ENCODE peak calls at places on chromosomes 6 and 20, in six cellular contexts. One of them, this sample, is unnamed.

GRCh38 chr6:113137411-113137810 is 719.7 kb upstream of the MARCKS start:
- DNase-seq in transverse colon: no peak
- DNase-seq in GM12878: no peak
- DNase-seq in stomach: no peak
- DNase-seq in spleen: peak
- DNase-seq in prostate gland: peak
- DNase-seq in this sample: no peak

GRCh38 chr20:57325632-57326356 is 3.8 kb upstream of the SPO11 start:
- DNase-seq in transverse colon: no peak
- DNase-seq in GM12878: no peak
- DNase-seq in stomach: no peak
- DNase-seq in spleen: no peak
- DNase-seq in prostate gland: no peak
- DNase-seq in this sample: no peak

GRCh38 chr6:16168858-16169257 is 40.0 kb downstream of the MYLIP start:
- DNase-seq in transverse colon: no peak
- DNase-seq in GM12878: peak
- DNase-seq in stomach: no peak
- DNase-seq in spleen: no peak
- DNase-seq in prostate gland: no peak
- DNase-seq in this sample: no peak

GRCh38 chr20:41278936-41279335 is 38.6 kb downstream of the ZHX3 start:
- DNase-seq in transverse colon: no peak
- DNase-seq in GM12878: no peak
- DNase-seq in stomach: no peak
- DNase-seq in spleen: no peak
- DNase-seq in prostate gland: no peak
- DNase-seq in this sample: no peak

GRCh38 chr6:108157972-108158441 is 7.8 kb upstream of the NR2E1 start:
- DNase-seq in transverse colon: no peak
- DNase-seq in GM12878: no peak
- DNase-seq in stomach: no peak
- DNase-seq in spleen: no peak
- DNase-seq in prostate gland: no peak
- DNase-seq in this sample: no peak

GRCh38 chr6:27568226-27568889 is 95.5 kb upstream of the ZNF184 start:
- DNase-seq in transverse colon: no peak
- DNase-seq in GM12878: no peak
- DNase-seq in stomach: no peak
- DNase-seq in spleen: no peak
- DNase-seq in prostate gland: no peak
- DNase-seq in this sample: no peak

GRCh38 chr6:11050735-11051134 is 6.6 kb upstream of the ELOVL2 start:
- DNase-seq in transverse colon: no peak
- DNase-seq in GM12878: no peak
- DNase-seq in stomach: no peak
- DNase-seq in spleen: no peak
- DNase-seq in prostate gland: no peak
- DNase-seq in this sample: no peak

GRCh38 chr20:26209171-26209941 is 512.7 kb upstream of the ZNF337 start:
- DNase-seq in transverse colon: no peak
- DNase-seq in GM12878: no peak
- DNase-seq in stomach: no peak
- DNase-seq in spleen: peak
- DNase-seq in prostate gland: no peak
- DNase-seq in this sample: no peak

GRCh38 chr6:97078791-97079190 is 154.3 kb downstream of the KLHL32 start:
- DNase-seq in transverse colon: no peak
- DNase-seq in GM12878: no peak
- DNase-seq in stomach: no peak
- DNase-seq in spleen: no peak
- DNase-seq in prostate gland: no peak
- DNase-seq in this sample: no peak

GRCh38 chr6:28496099-28496779 is 19.4 kb downstream of the GPX6 start:
- DNase-seq in transverse colon: no peak
- DNase-seq in GM12878: no peak
- DNase-seq in stomach: no peak
- DNase-seq in spleen: no peak
- DNase-seq in prostate gland: no peak
- DNase-seq in this sample: no peak

GRCh38 chr20:31236953-31237352 is 20.5 kb upstream of the DEFB115 start:
- DNase-seq in transverse colon: no peak
- DNase-seq in GM12878: no peak
- DNase-seq in stomach: no peak
- DNase-seq in spleen: no peak
- DNase-seq in prostate gland: no peak
- DNase-seq in this sample: no peak

GRCh38 chr20:63889241-63890200 is 5.4 kb upstream of the DNAJC5 start:
- DNase-seq in transverse colon: no peak
- DNase-seq in GM12878: no peak
- DNase-seq in stomach: peak
- DNase-seq in spleen: no peak
- DNase-seq in prostate gland: peak
- DNase-seq in this sample: no peak

GRCh38 chr6:74598473-74599393 is 607.1 kb downstream of the COL12A1 start:
- DNase-seq in transverse colon: no peak
- DNase-seq in GM12878: peak
- DNase-seq in stomach: no peak
- DNase-seq in spleen: no peak
- DNase-seq in prostate gland: no peak
- DNase-seq in this sample: peak

GRCh38 chr6:109039795-109040194 is 54.9 kb downstream of the SESN1 start:
- DNase-seq in transverse colon: no peak
- DNase-seq in GM12878: no peak
- DNase-seq in stomach: no peak
- DNase-seq in spleen: no peak
- DNase-seq in prostate gland: no peak
- DNase-seq in this sample: no peak

GRCh38 chr6:119076173-119076965 is 2.1 kb downstream of the FAM184A start:
- DNase-seq in transverse colon: no peak
- DNase-seq in GM12878: no peak
- DNase-seq in stomach: no peak
- DNase-seq in spleen: no peak
- DNase-seq in prostate gland: no peak
- DNase-seq in this sample: no peak

GRCh38 chr6:179340-179950 is 112.8 kb upstream of the DUSP22 start:
- DNase-seq in transverse colon: no peak
- DNase-seq in GM12878: no peak
- DNase-seq in stomach: no peak
- DNase-seq in spleen: no peak
- DNase-seq in prostate gland: no peak
- DNase-seq in this sample: no peak

GRCh38 chr6:139858444-139858843 is 484.0 kb upstream of the CITED2 start:
- DNase-seq in transverse colon: peak
- DNase-seq in GM12878: no peak
- DNase-seq in stomach: peak
- DNase-seq in spleen: no peak
- DNase-seq in prostate gland: peak
- DNase-seq in this sample: no peak

GRCh38 chr6:25370175-25371036 is 91.2 kb downstream of the CARMIL1 start:
- DNase-seq in transverse colon: peak
- DNase-seq in GM12878: no peak
- DNase-seq in stomach: no peak
- DNase-seq in spleen: no peak
- DNase-seq in prostate gland: peak
- DNase-seq in this sample: no peak

GRCh38 chr6:143060806-143061596 is at the start of gene AIG1:
- DNase-seq in transverse colon: no peak
- DNase-seq in GM12878: no peak
- DNase-seq in stomach: no peak
- DNase-seq in spleen: peak
- DNase-seq in prostate gland: no peak
- DNase-seq in this sample: no peak

GRCh38 chr6:13383280-13384163 is 55.2 kb upstream of the TBC1D7 start:
- DNase-seq in transverse colon: no peak
- DNase-seq in GM12878: peak
- DNase-seq in stomach: no peak
- DNase-seq in spleen: no peak
- DNase-seq in prostate gland: peak
- DNase-seq in this sample: no peak

GRCh38 chr6:168137024-168137423 is 58.0 kb upstream of the FRMD1 start:
- DNase-seq in transverse colon: no peak
- DNase-seq in GM12878: no peak
- DNase-seq in stomach: no peak
- DNase-seq in spleen: no peak
- DNase-seq in prostate gland: no peak
- DNase-seq in this sample: no peak

GRCh38 chr20:45407783-45408645 is at the start of gene DBNDD2:
- DNase-seq in transverse colon: no peak
- DNase-seq in GM12878: no peak
- DNase-seq in stomach: no peak
- DNase-seq in spleen: no peak
- DNase-seq in prostate gland: no peak
- DNase-seq in this sample: no peak

GRCh38 chr6:15929685-15930084 is 199.2 kb upstream of the MYLIP start:
- DNase-seq in transverse colon: no peak
- DNase-seq in GM12878: no peak
- DNase-seq in stomach: no peak
- DNase-seq in spleen: no peak
- DNase-seq in prostate gland: no peak
- DNase-seq in this sample: no peak

GRCh38 chr6:166206510-166207389 is 39.1 kb upstream of the TBXT start:
- DNase-seq in transverse colon: no peak
- DNase-seq in GM12878: peak
- DNase-seq in stomach: no peak
- DNase-seq in spleen: no peak
- DNase-seq in prostate gland: no peak
- DNase-seq in this sample: no peak

GRCh38 chr6:123769431-123769830 is 34.2 kb upstream of the NKAIN2 start:
- DNase-seq in transverse colon: no peak
- DNase-seq in GM12878: no peak
- DNase-seq in stomach: no peak
- DNase-seq in spleen: no peak
- DNase-seq in prostate gland: no peak
- DNase-seq in this sample: no peak

GRCh38 chr6:144158133-144158532 is 7.8 kb downstream of the STX11 start:
- DNase-seq in transverse colon: no peak
- DNase-seq in GM12878: no peak
- DNase-seq in stomach: no peak
- DNase-seq in spleen: no peak
- DNase-seq in prostate gland: peak
- DNase-seq in this sample: no peak

GRCh38 chr6:89612121-89612520 is 26.4 kb downstream of the LYRM2 start:
- DNase-seq in transverse colon: no peak
- DNase-seq in GM12878: no peak
- DNase-seq in stomach: no peak
- DNase-seq in spleen: no peak
- DNase-seq in prostate gland: no peak
- DNase-seq in this sample: no peak

GRCh38 chr6:45607818-45608217 is 230.1 kb upstream of the SUPT3H start:
- DNase-seq in transverse colon: peak
- DNase-seq in GM12878: no peak
- DNase-seq in stomach: no peak
- DNase-seq in spleen: no peak
- DNase-seq in prostate gland: peak
- DNase-seq in this sample: no peak
- TF ChIP-seq POLR2AphosphoS5 in transverse colon: no peak
- TF ChIP-seq POLR2AphosphoS5 in GM12878: no peak
- TF ChIP-seq POLR2AphosphoS5 in stomach: peak
- TF ChIP-seq POLR2AphosphoS5 in spleen: no peak
- TF ChIP-seq POLR2AphosphoS5 in prostate gland: peak
- TF ChIP-seq POLR2AphosphoS5 in this sample: no peak

GRCh38 chr6:137866200-137866913 is 702 bp upstream of the TNFAIP3 start:
- DNase-seq in transverse colon: no peak
- DNase-seq in GM12878: no peak
- DNase-seq in stomach: no peak
- DNase-seq in spleen: peak
- DNase-seq in prostate gland: no peak
- DNase-seq in this sample: peak

GRCh38 chr6:137868721-137869631 is 1.9 kb downstream of the TNFAIP3 start:
- DNase-seq in transverse colon: no peak
- DNase-seq in GM12878: no peak
- DNase-seq in stomach: no peak
- DNase-seq in spleen: no peak
- DNase-seq in prostate gland: no peak
- DNase-seq in this sample: no peak

GRCh38 chr6:137869781-137870180 is 2.7 kb downstream of the TNFAIP3 start:
- DNase-seq in transverse colon: no peak
- DNase-seq in GM12878: no peak
- DNase-seq in stomach: no peak
- DNase-seq in spleen: no peak
- DNase-seq in prostate gland: no peak
- DNase-seq in this sample: no peak

GRCh38 chr6:137866914-137867684 is at the start of gene TNFAIP3:
- DNase-seq in transverse colon: peak
- DNase-seq in GM12878: peak
- DNase-seq in stomach: peak
- DNase-seq in spleen: peak
- DNase-seq in prostate gland: peak
- DNase-seq in this sample: peak

DNA sequence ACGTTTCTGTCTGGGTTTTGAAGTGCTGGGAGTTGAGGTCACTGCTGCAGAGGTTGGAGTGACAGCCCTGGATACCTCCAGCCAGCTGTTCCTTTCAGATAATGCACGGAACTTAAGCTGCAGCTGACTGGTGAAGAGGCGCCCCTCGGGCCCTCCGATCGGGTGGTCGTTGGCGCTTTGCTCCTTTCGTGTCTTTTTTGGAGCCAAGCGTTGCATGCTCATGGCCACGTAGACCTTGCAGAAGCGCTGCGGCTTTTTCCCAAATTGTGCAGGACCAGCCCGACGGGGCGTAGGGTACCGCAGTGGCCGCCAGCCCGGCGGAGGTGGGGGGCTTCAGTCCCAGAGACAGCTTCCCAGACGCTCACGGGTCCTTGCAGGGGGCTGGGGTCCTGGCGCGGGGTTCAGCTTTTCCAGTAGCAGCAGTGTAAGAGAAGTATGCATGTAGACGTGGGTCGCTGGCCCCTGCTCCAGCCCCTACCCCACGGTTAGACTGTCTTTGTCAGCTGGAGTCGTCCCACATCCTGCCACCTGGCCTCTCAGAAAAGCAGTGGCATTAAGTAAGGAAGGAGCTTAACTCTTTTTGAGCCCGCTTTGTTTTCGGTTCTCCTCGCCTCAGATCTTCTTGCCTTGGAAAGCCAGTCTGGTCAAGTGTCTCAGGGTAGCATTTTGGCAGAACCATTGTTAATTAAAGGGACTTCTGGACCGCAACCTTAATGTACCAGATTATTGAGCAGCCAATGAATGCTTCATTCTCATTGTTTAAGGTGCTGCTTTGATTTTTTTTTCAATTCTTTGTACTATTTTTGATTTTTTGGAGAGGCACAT is 838 bp downstream of the TNFAIP3 start:
- DNase-seq in transverse colon: peak
- DNase-seq in GM12878: no peak
- DNase-seq in stomach: peak
- DNase-seq in spleen: peak
- DNase-seq in prostate gland: peak
- DNase-seq in this sample: no peak
- TF ChIP-seq POLR2A in transverse colon: no peak
- TF ChIP-seq POLR2A in GM12878: peak
- TF ChIP-seq POLR2A in stomach: no peak
- TF ChIP-seq POLR2A in spleen: peak
- TF ChIP-seq POLR2A in prostate gland: no peak
- TF ChIP-seq POLR2A in this sample: no peak

GRCh38 chr20:50649587-50649986 is 41.8 kb downstream of the RIPOR3 start:
- DNase-seq in transverse colon: no peak
- DNase-seq in GM12878: no peak
- DNase-seq in stomach: no peak
- DNase-seq in spleen: no peak
- DNase-seq in prostate gland: no peak
- DNase-seq in this sample: no peak
- TF ChIP-seq POLR2AphosphoS5 in transverse colon: no peak
- TF ChIP-seq POLR2AphosphoS5 in GM12878: no peak
- TF ChIP-seq POLR2AphosphoS5 in stomach: no peak
- TF ChIP-seq POLR2AphosphoS5 in spleen: no peak
- TF ChIP-seq POLR2AphosphoS5 in prostate gland: no peak
- TF ChIP-seq POLR2AphosphoS5 in this sample: no peak

GRCh38 chr20:47358672-47359532 is 2.4 kb upstream of the ZMYND8 start:
- DNase-seq in transverse colon: peak
- DNase-seq in GM12878: no peak
- DNase-seq in stomach: peak
- DNase-seq in spleen: peak
- DNase-seq in prostate gland: peak
- DNase-seq in this sample: no peak
- TF ChIP-seq POLR2A in transverse colon: peak
- TF ChIP-seq POLR2A in GM12878: peak
- TF ChIP-seq POLR2A in stomach: peak
- TF ChIP-seq POLR2A in spleen: peak
- TF ChIP-seq POLR2A in prostate gland: peak
- TF ChIP-seq POLR2A in this sample: no peak

This sample was measured in GM12891.